ENCODE peak calls at places on chromosomes 5 and 9, in nine cellular contexts. C, T, G, E, K, R, N, W and H are unnamed samples. For H3K4me1, the result is how much of the 10 kb centered on the place peaks cover.

GRCh38 chr5:95583992-95584391 is 29.1 kb downstream of the ARSK start:
- DNase-seq in R (no peak), C (no peak), W (no peak), T (no peak), E (no peak), N (no peak), K (no peak), G (no peak), H (no peak)

GRCh38 chr9:37036237-37037136 is 2.4 kb upstream of the PAX5 start:
- DNase-seq in R (peak), G (peak), T (no peak), C (peak), E (no peak), W (peak), N (peak), K (no peak), H (peak)

GRCh38 chr5:32193591-32193990 is 19.5 kb upstream of the GOLPH3 start:
- DNase-seq in T (no peak), W (peak), G (peak), N (peak), R (peak), C (no peak), K (no peak), E (peak), H (peak)

GRCh38 chr5:130111723-130112122 is 207.5 kb downstream of the CHSY3 start:
- DNase-seq in T (no peak), R (no peak), C (no peak), E (no peak), W (no peak), G (no peak), K (no peak), N (no peak), H (no peak)

GRCh38 chr5:6573651-6574101 is 59.2 kb downstream of the NSUN2 start:
- DNase-seq in E (no peak), W (no peak), G (peak), N (no peak), C (no peak), R (no peak), T (no peak), K (no peak), H (no peak)

GRCh38 chr9:111533099-111533785 is 8.3 kb downstream of the ZNF483 start:
- DNase-seq in W (no peak), K (no peak), G (no peak), E (no peak), C (no peak), N (no peak), R (no peak), T (no peak), H (no peak)

GRCh38 chr5:145984072-145984471 is 47.7 kb downstream of the SH3RF2 start:
- DNase-seq in G (no peak), K (no peak), C (no peak), N (no peak), E (no peak), R (no peak), W (no peak), T (no peak), H (no peak)

GRCh38 chr5:93677344-93678021 is 63.9 kb downstream of the POU5F2 start:
- DNase-seq in E (peak), T (no peak), N (no peak), G (peak), K (no peak), R (peak), W (peak), C (no peak), H (peak)

GRCh38 chr9:33988219-33988890 is 60.3 kb downstream of the UBAP2 start:
- DNase-seq in T (no peak), G (no peak), C (no peak), N (no peak), K (no peak), W (no peak), E (no peak), R (no peak), H (no peak)

GRCh38 chr5:2149196-2149541 is 266.4 kb upstream of the IRX4 start:
- DNase-seq in W (no peak), K (no peak), T (no peak), R (peak), G (no peak), E (no peak), C (no peak), N (no peak), H (no peak)

GRCh38 chr5:62000646-62001045 is 305.4 kb upstream of the KIF2A start:
- DNase-seq in E (no peak), R (no peak), G (no peak), K (no peak), T (no peak), C (no peak), W (no peak), N (no peak), H (no peak)

GRCh38 chr5:568061-568781 is 43.9 kb upstream of the CEP72 start:
- DNase-seq in G (no peak), N (no peak), E (no peak), R (no peak), C (no peak), T (no peak), W (peak), K (no peak), H (no peak)

GRCh38 chr5:173602423-173602822 is 14.0 kb downstream of the BOD1 start:
- DNase-seq in K (no peak), R (peak), W (no peak), N (no peak), C (no peak), G (no peak), T (no peak), E (peak), H (peak)

GRCh38 chr9:130682490-130683121 is 11.0 kb upstream of the EXOSC2 start:
- DNase-seq in G (peak), T (peak), K (peak), E (peak), N (peak), R (peak), W (peak), C (peak), H (peak)

GRCh38 chr5:68656936-68657857 is 436.6 kb upstream of the SLC30A5 start:
- DNase-seq in R (no peak), E (no peak), G (peak), W (peak), N (no peak), K (no peak), T (no peak), C (no peak), H (no peak)

GRCh38 chr5:1208221-1208742 is 6.9 kb downstream of the SLC6A19 start:
- DNase-seq in W (no peak), T (no peak), R (no peak), C (no peak), E (no peak), G (no peak), K (no peak), N (no peak), H (no peak)

DNA sequence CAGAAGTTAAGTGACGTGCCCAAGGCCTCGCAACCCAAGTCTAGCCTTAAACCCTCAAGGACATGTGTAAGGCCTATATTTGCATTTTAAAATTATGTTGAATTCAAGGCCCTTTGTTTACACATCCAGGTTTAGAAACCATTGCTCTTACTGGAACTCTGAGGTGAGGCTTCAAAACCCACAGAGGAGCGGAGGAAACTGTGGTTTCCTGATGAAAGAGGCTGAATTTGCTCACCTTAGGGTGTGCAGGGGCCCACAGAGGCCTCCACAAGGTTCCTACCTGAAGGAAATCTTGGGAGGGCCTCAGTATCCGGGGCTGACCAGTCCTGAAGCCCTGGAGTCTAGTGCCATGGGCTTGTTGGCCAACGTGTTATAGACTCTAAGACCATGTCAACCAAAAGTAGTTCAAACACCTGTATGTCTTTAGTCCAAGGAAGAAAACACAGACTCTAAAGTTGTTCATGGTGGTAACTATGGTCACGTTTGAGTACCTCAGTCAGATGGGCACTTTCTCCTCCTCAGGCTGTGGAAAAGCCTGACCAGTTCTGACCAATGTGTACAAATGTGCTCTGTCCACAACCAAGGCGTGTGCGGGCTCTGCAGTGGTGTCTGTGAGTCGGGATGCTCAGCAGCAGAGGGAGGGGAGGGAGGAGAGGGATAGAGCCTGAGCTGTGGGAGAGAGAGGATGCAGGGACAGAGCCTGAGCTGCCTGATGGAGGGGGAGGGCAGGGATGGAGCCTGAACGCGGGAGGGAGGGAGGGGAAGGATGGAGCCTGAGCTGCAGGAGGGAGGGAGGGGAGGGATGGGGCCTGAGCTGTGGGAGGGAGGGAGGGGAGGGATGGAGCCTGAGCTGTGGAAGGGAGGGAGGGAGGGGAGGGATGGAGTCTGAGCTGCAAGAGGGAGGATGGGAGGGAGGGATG is 124.5 kb upstream of the ERCC6L2 start:
- DNase-seq in C (peak), R (no peak), T (no peak), K (peak), G (no peak), W (no peak), N (no peak), E (no peak), H (no peak)
- H3K4me1 ChIP-seq in C (under half), R (under half), T (under half), K (under half), G (under half), W (under half), N (under half), E (under half), H (under half)

DNA sequence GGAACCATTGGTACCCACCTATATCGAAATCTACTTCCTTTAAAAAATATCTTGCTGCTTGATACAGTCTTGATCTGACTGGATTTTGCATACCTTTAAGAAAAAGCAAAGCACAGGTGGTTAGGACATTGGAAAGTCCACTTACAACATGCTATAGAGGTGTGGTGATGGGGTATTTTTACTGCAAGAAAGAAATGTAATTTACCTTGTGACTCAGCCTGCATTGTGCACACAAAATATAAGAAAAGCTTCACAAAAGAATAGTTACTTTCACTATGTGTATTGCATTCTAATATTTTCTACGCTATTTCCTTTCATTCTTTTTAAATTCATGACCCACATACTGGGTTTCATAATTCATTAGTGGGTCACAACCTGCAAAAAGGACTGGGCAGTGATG is 236.2 kb upstream of the RASEF start:
- DNase-seq in G (no peak), C (no peak), N (no peak), E (no peak), T (no peak), R (no peak), K (no peak), W (no peak), H (no peak)
- H3K4me3 ChIP-seq in G (no peak), C (no peak), N (no peak), E (no peak), T (no peak), R (no peak), K (no peak), W (no peak), H (no peak)

GRCh38 chr5:138542956-138543729 is at the start of gene ETF1:
- DNase-seq in W (peak), C (peak), N (peak), K (peak), E (peak), T (peak), G (peak), R (peak), H (peak)

GRCh38 chr5:138542120-138542955 is 698 bp downstream of the ETF1 start:
- DNase-seq in G (no peak), N (no peak), K (no peak), E (no peak), R (no peak), W (peak), T (peak), C (no peak), H (no peak)

GRCh38 chr5:138544171-138545134 is 1.4 kb upstream of the ETF1 start:
- DNase-seq in W (no peak), C (no peak), E (peak), T (no peak), N (no peak), R (peak), K (no peak), G (no peak), H (no peak)

GRCh38 chr5:138541511-138541910 is 1.5 kb downstream of the ETF1 start:
- DNase-seq in K (no peak), E (no peak), G (no peak), T (no peak), C (no peak), R (no peak), W (no peak), N (no peak), H (no peak)

GRCh38 chr5:138543730-138544104 is 681 bp upstream of the ETF1 start:
- DNase-seq in R (no peak), W (peak), E (no peak), G (no peak), C (no peak), N (no peak), K (no peak), T (no peak), H (no peak)
- H3K4me1 ChIP-seq in R (under half), W (under half), E (under half), G (under half), C (half or more), N (under half), K (half or more), T (half or more), H (under half)

GRCh38 chr5:3593771-3594513 is 1.7 kb upstream of the IRX1 start:
- DNase-seq in K (no peak), E (no peak), T (no peak), C (no peak), W (no peak), R (no peak), G (no peak), N (no peak), H (no peak)
- H3K4me3 ChIP-seq in K (no peak), E (no peak), T (no peak), C (no peak), W (no peak), R (no peak), G (no peak), N (no peak), H (no peak)

GRCh38 chr5:143218563-143219170 is 184.8 kb downstream of the NR3C1 start:
- DNase-seq in C (no peak), T (no peak), R (no peak), N (no peak), E (no peak), W (no peak), K (no peak), G (no peak), H (no peak)
- H3K4me1 ChIP-seq in C (half or more), T (under half), R (under half), N (under half), E (under half), W (under half), K (under half), G (half or more), H (under half)

DNA sequence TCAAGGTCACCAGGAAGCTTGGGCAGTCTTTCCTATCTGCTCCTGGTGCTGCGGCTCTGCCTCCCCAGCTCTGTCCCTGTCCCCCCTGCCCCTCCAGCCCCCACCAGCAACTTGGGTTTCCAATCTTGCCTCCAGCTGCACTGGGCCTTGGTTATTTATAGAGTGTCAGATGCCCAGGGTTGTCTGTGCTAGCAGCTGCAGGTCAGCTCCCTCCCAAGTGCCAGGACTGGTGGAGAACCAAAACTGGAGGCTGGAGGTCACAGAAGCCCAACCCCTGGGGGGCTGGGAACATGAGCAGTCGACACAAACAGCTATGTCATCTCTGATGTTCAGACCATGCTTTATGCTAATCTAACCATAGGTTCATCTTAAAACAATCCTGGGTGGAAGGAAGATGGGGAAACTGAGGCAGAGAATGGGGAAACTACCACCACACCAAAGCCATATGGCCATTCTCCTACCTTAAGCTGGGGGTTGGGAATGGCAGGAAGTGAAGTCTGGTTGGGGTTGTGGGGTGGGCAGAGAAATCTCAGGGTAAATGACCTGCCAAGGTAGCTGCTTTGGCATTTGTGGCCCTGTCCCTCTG is 1.7 kb downstream of the TPM2 start:
- DNase-seq in W (no peak), G (no peak), R (no peak), N (no peak), T (no peak), C (no peak), K (no peak), E (no peak), H (no peak)
- H3K4me3 ChIP-seq in W (no peak), G (no peak), R (no peak), N (no peak), T (no peak), C (no peak), K (no peak), E (peak), H (peak)

DNA sequence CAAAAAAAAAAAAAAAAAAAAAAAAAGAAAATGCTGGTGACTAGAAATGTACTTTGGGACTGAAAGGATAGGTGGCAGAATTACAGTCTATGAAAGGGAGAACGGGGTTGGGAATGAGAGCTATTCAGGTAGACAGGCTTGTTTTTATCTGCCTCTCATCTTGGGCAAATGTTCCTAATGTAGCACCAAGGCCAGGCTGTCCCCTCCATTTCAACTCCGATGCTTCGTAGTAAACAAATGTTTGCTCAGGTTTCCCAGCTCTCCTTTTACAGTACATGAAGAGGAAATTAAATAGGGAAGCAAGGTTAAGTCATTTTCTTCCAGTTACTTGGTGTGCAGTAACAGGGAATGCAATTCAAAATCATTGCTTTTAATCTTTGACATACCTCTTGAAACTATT is 4.4 kb upstream of the BASP1 start:
- DNase-seq in G (no peak), W (no peak), K (no peak), R (no peak), C (no peak), E (no peak), N (no peak), T (no peak), H (no peak)
- H3K4me1 ChIP-seq in G (under half), W (under half), K (under half), R (under half), C (under half), E (under half), N (under half), T (under half), H (under half)